ENCODE peak calls at places on chromosomes 3 and 15, in ten cellular contexts. D is spleen; V is stromal cell of bone marrow; A is stimulated activated CD8-positive, alpha-beta memory T cell treated with anti-CD3 and anti-CD28 coated beads, Interleukin-7, amount 100 ng/mL, for 24 hours; B is type B pancreatic cell; W is upper lobe of left lung; S is GM10248; O is activated T-cell treated with anti-CD3 and anti-CD28 coated beads, Interleukin-2, amount 50 U/mL, for 48 hours; K is GM13976; I is left cardiac atrium. C is an unnamed sample.

GRCh38 chr15:85142324-85142723 is 160.7 kb downstream of the PDE8A start:
- DNase-seq in D (no peak), V (peak), A (no peak), B (no peak), W (no peak), S (no peak), O (no peak), K (no peak), I (no peak), C (no peak)

GRCh38 chr15:80265021-80265420 is 13.0 kb upstream of the CTXND1 start:
- DNase-seq in D (no peak), V (no peak), A (no peak), B (no peak), W (no peak), S (no peak), O (peak), K (no peak), I (no peak), C (no peak)

GRCh38 chr3:188468672-188469071 is 314.7 kb downstream of the LPP start:
- DNase-seq in D (no peak), V (peak), A (no peak), B (no peak), W (no peak), S (no peak), O (no peak), K (no peak), I (peak), C (no peak)

GRCh38 chr3:13612829-13613228 is 63.9 kb downstream of the FBLN2 start:
- DNase-seq in D (peak), V (peak), A (no peak), B (no peak), W (no peak), S (no peak), O (no peak), K (no peak), I (no peak), C (no peak)

GRCh38 chr15:65888998-65889397 is 19.7 kb downstream of the RAB11A start:
- DNase-seq in D (no peak), V (no peak), A (no peak), B (no peak), W (no peak), S (no peak), O (peak), K (no peak), I (no peak), C (no peak)

GRCh38 chr3:87006844-87007439 is 16.0 kb upstream of the VGLL3 start:
- DNase-seq in D (no peak), V (no peak), A (no peak), B (no peak), W (no peak), S (no peak), O (no peak), K (no peak), I (no peak), C (no peak)

GRCh38 chr15:62165029-62165792 is at the start of gene C2CD4B:
- DNase-seq in D (peak), V (no peak), A (no peak), B (peak), W (peak), S (peak), O (peak), K (peak), I (peak), C (no peak)

GRCh38 chr15:65996901-65997300 is 127.6 kb downstream of the RAB11A start:
- DNase-seq in D (no peak), V (no peak), A (no peak), B (no peak), W (no peak), S (no peak), O (no peak), K (no peak), I (no peak), C (no peak)

GRCh38 chr15:82044373-82045178 is 1.2 kb downstream of the MEX3B start:
- DNase-seq in D (peak), V (no peak), A (no peak), B (peak), W (peak), S (peak), O (peak), K (peak), I (peak), C (no peak)

GRCh38 chr15:99110581-99111320 is 5.9 kb downstream of the SYNM start:
- DNase-seq in D (no peak), V (peak), A (no peak), B (no peak), W (no peak), S (no peak), O (no peak), K (no peak), I (no peak), C (no peak)

GRCh38 chr15:84818221-84819131 is 1.3 kb downstream of the ALPK3 start:
- DNase-seq in D (peak), V (peak), A (no peak), B (no peak), W (no peak), S (no peak), O (no peak), K (no peak), I (peak), C (no peak)

GRCh38 chr15:68204776-68205557 is at the start of gene CALML4:
- DNase-seq in D (no peak), V (peak), A (no peak), B (peak), W (peak), S (no peak), O (no peak), K (no peak), I (peak), C (no peak)

GRCh38 chr15:59347915-59348314 is 24.8 kb downstream of the MYO1E start:
- DNase-seq in D (no peak), V (no peak), A (no peak), B (no peak), W (no peak), S (no peak), O (no peak), K (no peak), I (no peak), C (no peak)

GRCh38 chr3:100614941-100615340 is 5.5 kb downstream of the ADGRG7 start:
- DNase-seq in D (no peak), V (no peak), A (no peak), B (no peak), W (no peak), S (no peak), O (no peak), K (no peak), I (no peak), C (no peak)

GRCh38 chr15:38589502-38589901 is 24.9 kb upstream of the RASGRP1 start:
- DNase-seq in D (no peak), V (peak), A (no peak), B (no peak), W (no peak), S (no peak), O (no peak), K (no peak), I (no peak), C (peak)